ENCODE peak calls at places on chromosomes 13 and 19, in four cellular contexts. D, X, F and L are unnamed samples.

GRCh38 chr19:13398780-13399726 is 107.2 kb downstream of the CACNA1A start:
- DNase-seq in X (peak), D (peak), F (no peak), L (peak)

GRCh38 chr19:35135389-35135909 is 590 bp upstream of the LGI4 start:
- DNase-seq in X (peak), F (peak), D (peak), L (no peak)

GRCh38 chr13:97600438-97601080 is 166.6 kb downstream of the RAP2A start:
- DNase-seq in D (peak), X (peak), F (peak), L (no peak)

GRCh38 chr13:36131931-36132297 is 732 bp upstream of the DCLK1 start:
- DNase-seq in X (no peak), F (no peak), D (peak), L (no peak)

GRCh38 chr13:113616281-113616906 is 31.8 kb downstream of the TFDP1 start:
- DNase-seq in X (no peak), D (peak), F (no peak), L (no peak)

GRCh38 chr19:57056972-57057371 is 62.8 kb upstream of the USP29 start:
- DNase-seq in D (no peak), X (no peak), F (no peak), L (no peak)

GRCh38 chr19:35329323-35329722 is 336 bp downstream of the CD22 start:
- DNase-seq in D (no peak), X (no peak), F (no peak), L (no peak)

GRCh38 chr13:79716191-79716590 is 235.2 kb downstream of the NDFIP2 start:
- DNase-seq in D (no peak), X (no peak), F (no peak), L (no peak)

GRCh38 chr13:19961484-19961883 is 3.0 kb downstream of the ZMYM2 start:
- DNase-seq in D (no peak), X (no peak), F (no peak), L (no peak)

GRCh38 chr13:104984296-104984818 is 1551.1 kb downstream of the EFNB2 start:
- DNase-seq in X (no peak), D (peak), F (peak), L (no peak)

GRCh38 chr19:2431318-2432055 is 4.1 kb upstream of the TIMM13 start:
- DNase-seq in F (no peak), X (no peak), D (no peak), L (no peak)

GRCh38 chr19:43620061-43621001 is 902 bp upstream of the ZNF428 start:
- DNase-seq in F (no peak), X (no peak), D (no peak), L (no peak)

GRCh38 chr13:60260440-60260839 is 96.7 kb upstream of the DIAPH3 start:
- DNase-seq in X (no peak), F (peak), D (no peak), L (no peak)

GRCh38 chr19:33904681-33905080 is 108.0 kb downstream of the KCTD15 start:
- DNase-seq in D (peak), X (no peak), F (no peak), L (no peak)

GRCh38 chr19:1273263-1274041 is 1.9 kb upstream of the FAM174C start:
- DNase-seq in D (no peak), X (no peak), F (no peak), L (no peak)

GRCh38 chr13:110232146-110232545 is 74.8 kb downstream of the COL4A1 start:
- DNase-seq in F (no peak), X (no peak), D (no peak), L (no peak)

GRCh38 chr13:87311165-87311564 is 360.0 kb upstream of the SLITRK5 start:
- DNase-seq in X (no peak), F (no peak), D (peak), L (no peak)

GRCh38 chr13:42367836-42368235 is 95.9 kb downstream of the AKAP11 start:
- DNase-seq in F (no peak), X (no peak), D (no peak), L (no peak)

GRCh38 chr13:68056816-68057710 is 826.9 kb upstream of the PCDH9 start:
- DNase-seq in F (no peak), D (peak), X (no peak), L (no peak)

GRCh38 chr13:109576331-109576813 is 210.0 kb downstream of the IRS2 start:
- DNase-seq in X (no peak), F (no peak), D (no peak), L (no peak)

GRCh38 chr13:36377822-36378480 is 31.8 kb upstream of the SPART start:
- DNase-seq in X (no peak), F (no peak), D (no peak), L (no peak)

GRCh38 chr19:11505032-11505503 is 571 bp downstream of the ZNF653 start:
- DNase-seq in X (peak), F (peak), D (peak), L (peak)

GRCh38 chr19:3440082-3440481 is 40.2 kb downstream of the SMIM24 start:
- DNase-seq in D (peak), X (peak), F (no peak), L (no peak)

GRCh38 chr13:110319774-110320509 is 12.9 kb downstream of the COL4A2 start:
- DNase-seq in X (peak), F (no peak), D (peak), L (no peak)

GRCh38 chr19:46970815-46971214 is 48.8 kb upstream of the NPAS1 start:
- DNase-seq in D (no peak), X (peak), F (no peak), L (no peak)

GRCh38 chr13:41716236-41716635 is 244.7 kb downstream of the VWA8 start:
- DNase-seq in F (no peak), X (no peak), D (no peak), L (no peak)

GRCh38 chr13:24276310-24276709 is 33.1 kb upstream of the C1QTNF9 start:
- DNase-seq in X (no peak), D (no peak), F (no peak), L (no peak)

GRCh38 chr19:19628499-19629134 is 597 bp upstream of the LPAR2 start:
- DNase-seq in F (no peak), X (no peak), D (peak), L (peak)

GRCh38 chr19:18932216-18932841 is 8.7 kb downstream of the HOMER3 start:
- DNase-seq in D (no peak), F (peak), X (peak), L (no peak)

GRCh38 chr19:10074153-10074552 is 12.0 kb upstream of the SHFL start:
- DNase-seq in D (no peak), F (no peak), X (peak), L (peak)

GRCh38 chr13:89784161-89784809 is 1563.2 kb upstream of the MIR17HG start:
- DNase-seq in X (no peak), F (no peak), D (no peak), L (no peak)

GRCh38 chr19:45768644-45769053 is 403 bp downstream of the SIX5 start:
- DNase-seq in F (no peak), D (no peak), X (no peak), L (no peak)

GRCh38 chr19:7010722-7011593 is 10.3 kb downstream of the MBD3L2B start:
- DNase-seq in X (no peak), D (no peak), F (no peak), L (no peak)

GRCh38 chr13:112710855-112711527 is 21.2 kb downstream of the ATP11A start:
- DNase-seq in D (no peak), X (no peak), F (no peak), L (no peak)